ENCODE peak calls at places on chromosomes 6 and 20, in six cellular contexts. One of them, this sample, is unnamed. For H3K4me1, the result is how much of the 10 kb centered on the place peaks cover.

GRCh38 chr6:136963259-136963658 is 41.2 kb downstream of the SLC35D3 start:
- DNase-seq in mesenchymal stem cell: no peak
- DNase-seq in CD8-positive, alpha-beta memory T cell: no peak
- DNase-seq in left lung: no peak
- DNase-seq in fibroblast of lung: no peak
- DNase-seq in stomach: no peak
- DNase-seq in this sample: no peak

GRCh38 chr20:21832442-21833152 is 127.1 kb downstream of the PAX1 start:
- DNase-seq in mesenchymal stem cell: no peak
- DNase-seq in CD8-positive, alpha-beta memory T cell: no peak
- DNase-seq in left lung: no peak
- DNase-seq in fibroblast of lung: no peak
- DNase-seq in stomach: no peak
- DNase-seq in this sample: no peak

GRCh38 chr6:528989-529388 is 127.9 kb downstream of the HUS1B start:
- DNase-seq in mesenchymal stem cell: no peak
- DNase-seq in CD8-positive, alpha-beta memory T cell: no peak
- DNase-seq in left lung: no peak
- DNase-seq in fibroblast of lung: no peak
- DNase-seq in stomach: no peak
- DNase-seq in this sample: no peak

GRCh38 chr6:14584450-14584849 is 466.9 kb downstream of the CD83 start:
- DNase-seq in mesenchymal stem cell: no peak
- DNase-seq in CD8-positive, alpha-beta memory T cell: no peak
- DNase-seq in left lung: no peak
- DNase-seq in fibroblast of lung: peak
- DNase-seq in stomach: peak
- DNase-seq in this sample: no peak

GRCh38 chr20:16947346-16947943 is 199.3 kb downstream of the OTOR start:
- DNase-seq in mesenchymal stem cell: peak
- DNase-seq in CD8-positive, alpha-beta memory T cell: no peak
- DNase-seq in left lung: no peak
- DNase-seq in fibroblast of lung: peak
- DNase-seq in stomach: no peak
- DNase-seq in this sample: no peak

GRCh38 chr6:163790296-163790840 is 375.9 kb downstream of the QKI start:
- DNase-seq in mesenchymal stem cell: no peak
- DNase-seq in CD8-positive, alpha-beta memory T cell: no peak
- DNase-seq in left lung: no peak
- DNase-seq in fibroblast of lung: peak
- DNase-seq in stomach: no peak
- DNase-seq in this sample: no peak

GRCh38 chr6:166382500-166382932 is 224 bp downstream of the MPC1 start:
- DNase-seq in mesenchymal stem cell: no peak
- DNase-seq in CD8-positive, alpha-beta memory T cell: no peak
- DNase-seq in left lung: no peak
- DNase-seq in fibroblast of lung: no peak
- DNase-seq in stomach: no peak
- DNase-seq in this sample: no peak

GRCh38 chr6:2351807-2352431 is 106.5 kb upstream of the GMDS start:
- DNase-seq in mesenchymal stem cell: no peak
- DNase-seq in CD8-positive, alpha-beta memory T cell: no peak
- DNase-seq in left lung: no peak
- DNase-seq in fibroblast of lung: peak
- DNase-seq in stomach: no peak
- DNase-seq in this sample: no peak

GRCh38 chr6:24858154-24858801 is 59.6 kb upstream of the ARMH2 start:
- DNase-seq in mesenchymal stem cell: peak
- DNase-seq in CD8-positive, alpha-beta memory T cell: peak
- DNase-seq in left lung: no peak
- DNase-seq in fibroblast of lung: no peak
- DNase-seq in stomach: no peak
- DNase-seq in this sample: no peak

GRCh38 chr6:37369321-37370196 is 15.8 kb downstream of the RNF8 start:
- DNase-seq in mesenchymal stem cell: no peak
- DNase-seq in CD8-positive, alpha-beta memory T cell: no peak
- DNase-seq in left lung: no peak
- DNase-seq in fibroblast of lung: peak
- DNase-seq in stomach: no peak
- DNase-seq in this sample: no peak

GRCh38 chr6:160690458-160690857 is 11.6 kb upstream of the PLG start:
- DNase-seq in mesenchymal stem cell: no peak
- DNase-seq in CD8-positive, alpha-beta memory T cell: no peak
- DNase-seq in left lung: peak
- DNase-seq in fibroblast of lung: no peak
- DNase-seq in stomach: no peak
- DNase-seq in this sample: no peak

GRCh38 chr6:5261545-5262109 is 314 bp downstream of the FARS2 start:
- DNase-seq in mesenchymal stem cell: no peak
- DNase-seq in CD8-positive, alpha-beta memory T cell: no peak
- DNase-seq in left lung: no peak
- DNase-seq in fibroblast of lung: no peak
- DNase-seq in stomach: no peak
- DNase-seq in this sample: no peak

GRCh38 chr20:38790210-38791053 is 15.1 kb upstream of the PPP1R16B start:
- DNase-seq in mesenchymal stem cell: peak
- DNase-seq in CD8-positive, alpha-beta memory T cell: peak
- DNase-seq in left lung: no peak
- DNase-seq in fibroblast of lung: peak
- DNase-seq in stomach: no peak
- DNase-seq in this sample: no peak

GRCh38 chr20:2475850-2476741 is 5.5 kb upstream of the SNRPB start:
- DNase-seq in mesenchymal stem cell: no peak
- DNase-seq in CD8-positive, alpha-beta memory T cell: no peak
- DNase-seq in left lung: no peak
- DNase-seq in fibroblast of lung: no peak
- DNase-seq in stomach: peak
- DNase-seq in this sample: no peak

GRCh38 chr6:161138545-161139303 is 135.1 kb downstream of the AGPAT4 start:
- DNase-seq in mesenchymal stem cell: no peak
- DNase-seq in CD8-positive, alpha-beta memory T cell: no peak
- DNase-seq in left lung: no peak
- DNase-seq in fibroblast of lung: no peak
- DNase-seq in stomach: no peak
- DNase-seq in this sample: no peak

GRCh38 chr6:17242087-17242486 is 39.1 kb upstream of the RBM24 start:
- DNase-seq in mesenchymal stem cell: no peak
- DNase-seq in CD8-positive, alpha-beta memory T cell: no peak
- DNase-seq in left lung: no peak
- DNase-seq in fibroblast of lung: no peak
- DNase-seq in stomach: no peak
- DNase-seq in this sample: no peak

GRCh38 chr20:2729791-2730190 is 37.2 kb downstream of the EBF4 start:
- DNase-seq in mesenchymal stem cell: no peak
- DNase-seq in CD8-positive, alpha-beta memory T cell: no peak
- DNase-seq in left lung: no peak
- DNase-seq in fibroblast of lung: peak
- DNase-seq in stomach: no peak
- DNase-seq in this sample: no peak

GRCh38 chr6:46014511-46015118 is 1.0 kb downstream of the CLIC5 start:
- DNase-seq in mesenchymal stem cell: peak
- DNase-seq in CD8-positive, alpha-beta memory T cell: peak
- DNase-seq in left lung: peak
- DNase-seq in fibroblast of lung: no peak
- DNase-seq in stomach: no peak
- DNase-seq in this sample: no peak

DNA sequence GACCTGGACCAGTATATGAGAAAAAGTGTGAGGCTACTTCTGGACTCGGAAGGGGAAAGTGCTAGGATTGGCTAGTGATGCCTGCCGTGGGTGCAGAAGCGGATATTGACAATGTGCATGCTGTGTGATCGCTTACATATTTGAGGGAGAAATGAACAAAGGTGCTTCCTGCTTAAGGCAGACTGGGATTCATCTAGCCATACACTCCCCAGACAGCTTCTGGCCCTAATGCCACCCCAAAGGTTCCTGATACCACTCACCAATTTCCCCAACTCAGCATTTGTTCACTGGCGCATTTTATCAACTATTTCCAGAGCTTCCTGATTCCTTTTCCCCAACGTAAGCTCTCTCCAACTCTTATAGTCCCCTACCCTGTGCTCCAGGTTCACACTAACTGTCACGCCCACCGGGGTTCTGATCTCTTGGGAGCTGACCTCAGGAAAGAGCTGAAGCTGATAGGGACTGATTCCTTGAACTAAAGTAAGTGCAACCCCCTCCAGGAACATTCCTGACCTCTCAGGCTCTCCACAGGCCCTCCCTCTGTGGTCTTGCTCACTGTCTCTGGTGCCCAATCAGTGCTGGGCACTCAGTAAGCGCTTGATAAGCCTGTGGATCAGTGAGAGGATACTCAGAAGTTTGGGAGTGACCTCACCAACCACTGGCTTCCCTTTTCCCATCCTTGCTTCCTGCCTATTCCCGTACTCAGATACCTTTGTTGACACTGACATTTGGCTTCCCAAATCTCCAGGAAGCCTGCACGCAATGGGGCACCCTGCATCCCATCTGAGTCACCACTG is 73.3 kb downstream of the MRPL14 start:
- DNase-seq in mesenchymal stem cell: peak
- DNase-seq in CD8-positive, alpha-beta memory T cell: no peak
- DNase-seq in left lung: no peak
- DNase-seq in fibroblast of lung: peak
- DNase-seq in stomach: no peak
- DNase-seq in this sample: no peak
- H3K4me1 ChIP-seq in mesenchymal stem cell: half or more
- H3K4me1 ChIP-seq in CD8-positive, alpha-beta memory T cell: under half
- H3K4me1 ChIP-seq in left lung: under half
- H3K4me1 ChIP-seq in fibroblast of lung: half or more
- H3K4me1 ChIP-seq in stomach: half or more
- H3K4me1 ChIP-seq in this sample: under half

GRCh38 chr6:20413826-20414225 is 12.1 kb downstream of the E2F3 start:
- DNase-seq in mesenchymal stem cell: no peak
- DNase-seq in CD8-positive, alpha-beta memory T cell: no peak
- DNase-seq in left lung: no peak
- DNase-seq in fibroblast of lung: no peak
- DNase-seq in stomach: no peak
- DNase-seq in this sample: no peak
- H3K4me1 ChIP-seq in mesenchymal stem cell: under half
- H3K4me1 ChIP-seq in CD8-positive, alpha-beta memory T cell: half or more
- H3K4me1 ChIP-seq in left lung: under half
- H3K4me1 ChIP-seq in fibroblast of lung: under half
- H3K4me1 ChIP-seq in stomach: under half
- H3K4me1 ChIP-seq in this sample: under half

GRCh38 chr6:35727935-35728662 is 8.7 kb upstream of the ARMC12 start:
- DNase-seq in mesenchymal stem cell: peak
- DNase-seq in CD8-positive, alpha-beta memory T cell: peak
- DNase-seq in left lung: peak
- DNase-seq in fibroblast of lung: peak
- DNase-seq in stomach: peak
- DNase-seq in this sample: peak
- H3K4me1 ChIP-seq in mesenchymal stem cell: under half
- H3K4me1 ChIP-seq in CD8-positive, alpha-beta memory T cell: half or more
- H3K4me1 ChIP-seq in left lung: half or more
- H3K4me1 ChIP-seq in fibroblast of lung: under half
- H3K4me1 ChIP-seq in stomach: half or more
- H3K4me1 ChIP-seq in this sample: half or more

DNA sequence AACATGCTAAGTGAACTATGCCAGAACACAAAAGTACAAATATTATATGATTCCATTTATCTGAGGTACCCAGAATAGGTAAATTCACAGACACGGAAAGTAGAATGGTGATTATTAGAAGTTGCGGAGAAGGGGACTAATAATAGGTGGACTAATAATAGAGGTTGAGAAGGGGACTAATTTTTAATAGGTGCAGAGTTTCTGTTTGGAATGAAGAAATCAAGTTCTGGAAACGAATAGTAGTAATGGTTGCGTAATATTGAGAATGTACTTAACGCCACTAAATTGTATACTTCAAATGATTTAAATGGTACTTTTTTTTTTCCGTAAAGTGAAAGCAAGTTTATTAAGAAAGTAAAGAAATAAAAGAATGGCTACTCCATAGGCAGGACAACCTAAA is 33.2 kb downstream of the B4GALT5 start:
- DNase-seq in mesenchymal stem cell: peak
- DNase-seq in CD8-positive, alpha-beta memory T cell: no peak
- DNase-seq in left lung: no peak
- DNase-seq in fibroblast of lung: no peak
- DNase-seq in stomach: no peak
- DNase-seq in this sample: no peak
- H3K4me1 ChIP-seq in mesenchymal stem cell: under half
- H3K4me1 ChIP-seq in CD8-positive, alpha-beta memory T cell: under half
- H3K4me1 ChIP-seq in left lung: half or more
- H3K4me1 ChIP-seq in fibroblast of lung: under half
- H3K4me1 ChIP-seq in stomach: half or more
- H3K4me1 ChIP-seq in this sample: half or more

GRCh38 chr20:5656136-5656535 is 94.1 kb upstream of the SHLD1 start:
- DNase-seq in mesenchymal stem cell: no peak
- DNase-seq in CD8-positive, alpha-beta memory T cell: no peak
- DNase-seq in left lung: no peak
- DNase-seq in fibroblast of lung: no peak
- DNase-seq in stomach: no peak
- DNase-seq in this sample: no peak

GRCh38 chr20:5657190-5657872 is 92.9 kb upstream of the SHLD1 start:
- DNase-seq in mesenchymal stem cell: peak
- DNase-seq in CD8-positive, alpha-beta memory T cell: no peak
- DNase-seq in left lung: no peak
- DNase-seq in fibroblast of lung: peak
- DNase-seq in stomach: no peak
- DNase-seq in this sample: no peak

GRCh38 chr20:5660346-5660745 is 89.9 kb upstream of the SHLD1 start:
- DNase-seq in mesenchymal stem cell: peak
- DNase-seq in CD8-positive, alpha-beta memory T cell: no peak
- DNase-seq in left lung: no peak
- DNase-seq in fibroblast of lung: no peak
- DNase-seq in stomach: no peak
- DNase-seq in this sample: no peak

GRCh38 chr20:5658897-5659296 is 91.3 kb upstream of the SHLD1 start:
- DNase-seq in mesenchymal stem cell: peak
- DNase-seq in CD8-positive, alpha-beta memory T cell: peak
- DNase-seq in left lung: no peak
- DNase-seq in fibroblast of lung: peak
- DNase-seq in stomach: peak
- DNase-seq in this sample: peak

GRCh38 chr20:5657873-5658200 is 92.4 kb upstream of the SHLD1 start:
- DNase-seq in mesenchymal stem cell: no peak
- DNase-seq in CD8-positive, alpha-beta memory T cell: no peak
- DNase-seq in left lung: no peak
- DNase-seq in fibroblast of lung: no peak
- DNase-seq in stomach: no peak
- DNase-seq in this sample: no peak
- H3K4me1 ChIP-seq in mesenchymal stem cell: under half
- H3K4me1 ChIP-seq in CD8-positive, alpha-beta memory T cell: under half
- H3K4me1 ChIP-seq in left lung: under half
- H3K4me1 ChIP-seq in fibroblast of lung: under half
- H3K4me1 ChIP-seq in stomach: under half
- H3K4me1 ChIP-seq in this sample: under half

GRCh38 chr20:62827323-62828050 is 10.6 kb downstream of the COL9A3 start:
- DNase-seq in mesenchymal stem cell: no peak
- DNase-seq in CD8-positive, alpha-beta memory T cell: no peak
- DNase-seq in left lung: peak
- DNase-seq in fibroblast of lung: no peak
- DNase-seq in stomach: no peak
- DNase-seq in this sample: no peak
- H3K4me1 ChIP-seq in mesenchymal stem cell: under half
- H3K4me1 ChIP-seq in CD8-positive, alpha-beta memory T cell: under half
- H3K4me1 ChIP-seq in left lung: under half
- H3K4me1 ChIP-seq in fibroblast of lung: under half
- H3K4me1 ChIP-seq in stomach: under half
- H3K4me1 ChIP-seq in this sample: under half

GRCh38 chr6:41728954-41729353 is 6.5 kb downstream of the TFEB start:
- DNase-seq in mesenchymal stem cell: no peak
- DNase-seq in CD8-positive, alpha-beta memory T cell: no peak
- DNase-seq in left lung: peak
- DNase-seq in fibroblast of lung: no peak
- DNase-seq in stomach: no peak
- DNase-seq in this sample: no peak
- H3K4me1 ChIP-seq in mesenchymal stem cell: half or more
- H3K4me1 ChIP-seq in CD8-positive, alpha-beta memory T cell: under half
- H3K4me1 ChIP-seq in left lung: under half
- H3K4me1 ChIP-seq in fibroblast of lung: under half
- H3K4me1 ChIP-seq in stomach: half or more
- H3K4me1 ChIP-seq in this sample: half or more

GRCh38 chr6:158003910-158004695 is 22.4 kb downstream of the SYNJ2 start:
- DNase-seq in mesenchymal stem cell: no peak
- DNase-seq in CD8-positive, alpha-beta memory T cell: no peak
- DNase-seq in left lung: no peak
- DNase-seq in fibroblast of lung: no peak
- DNase-seq in stomach: no peak
- DNase-seq in this sample: no peak
- H3K4me1 ChIP-seq in mesenchymal stem cell: under half
- H3K4me1 ChIP-seq in CD8-positive, alpha-beta memory T cell: under half
- H3K4me1 ChIP-seq in left lung: under half
- H3K4me1 ChIP-seq in fibroblast of lung: under half
- H3K4me1 ChIP-seq in stomach: under half
- H3K4me1 ChIP-seq in this sample: under half